ENCODE peak calls at places on chromosome 16, in six cellular contexts. U is NCI-H446 treated with DMSO at 0.1 percent for 48 hours; E is RWPE1; A is stimulated activated CD8-positive, alpha-beta memory T cell treated with anti-CD3 and anti-CD28 coated beads, Interleukin-4, amount 100 ng/mL, for 1 hour; G is endothelial cell; H is stimulated activated effector memory CD8-positive, alpha-beta T cell treated with anti-CD3 and anti-CD28 coated beads, Interleukin-12 subunit alpha, Interleukin-12 subunit beta, amount 100 ng/mL, for 72 hours. Z is an unnamed sample.

GRCh38 chr16:46768809-46769208 is 20.7 kb upstream of the MYLK3 start:
- DNase-seq in U (no peak), E (no peak), A (no peak), G (no peak), H (no peak), Z (no peak)

GRCh38 chr16:17346774-17347569 is 123.8 kb downstream of the XYLT1 start:
- DNase-seq in U (no peak), E (no peak), A (no peak), G (no peak), H (peak; percentile 62), Z (no peak)

GRCh38 chr16:67884684-67885083 is at the start of gene NRN1L:
- DNase-seq in U (peak; percentile 59), E (peak; percentile 98), A (no peak), G (peak; percentile 72), H (no peak), Z (peak; percentile 77)

GRCh38 chr16:14489460-14489859 is 140.6 kb downstream of the PARN start:
- DNase-seq in U (no peak), E (no peak), A (no peak), G (peak; percentile 23), H (no peak), Z (no peak)

GRCh38 chr16:27642753-27643152 is 92.8 kb downstream of the KATNIP start:
- DNase-seq in U (no peak), E (no peak), A (no peak), G (no peak), H (no peak), Z (peak; percentile 42)

GRCh38 chr16:49800441-49800840 is 55.5 kb downstream of the ZNF423 start:
- DNase-seq in U (no peak), E (no peak), A (no peak), G (no peak), H (no peak), Z (no peak)

GRCh38 chr16:69217433-69217832 is 30.5 kb downstream of the SNTB2 start:
- DNase-seq in U (no peak), E (peak; percentile 59), A (no peak), G (no peak), H (no peak), Z (no peak)

GRCh38 chr16:77298638-77299360 is 99.6 kb downstream of the SYCE1L start:
- DNase-seq in U (no peak), E (peak; percentile 63), A (no peak), G (no peak), H (no peak), Z (no peak)

GRCh38 chr16:3065069-3065741 is at the start of gene IL32:
- DNase-seq in U (no peak), E (peak; percentile 56), A (no peak), G (no peak), H (peak; percentile 87), Z (no peak)

GRCh38 chr16:4110680-4111079 is 5.6 kb downstream of the ADCY9 start:
- DNase-seq in U (no peak), E (no peak), A (no peak), G (no peak), H (no peak), Z (no peak)

GRCh38 chr16:11452746-11453344 is 107.6 kb downstream of the RMI2 start:
- DNase-seq in U (no peak), E (no peak), A (no peak), G (no peak), H (no peak), Z (no peak)

GRCh38 chr16:4684030-4684715 is 9.2 kb upstream of the NUDT16L1 start:
- DNase-seq in U (no peak), E (no peak), A (no peak), G (no peak), H (no peak), Z (no peak)

GRCh38 chr16:22874394-22874793 is 60.4 kb downstream of the HS3ST2 start:
- DNase-seq in U (peak; percentile 43), E (no peak), A (no peak), G (no peak), H (no peak), Z (no peak)

GRCh38 chr16:88686439-88687253 is at the start of gene SNAI3:
- DNase-seq in U (peak; percentile 6), E (peak; percentile 88), A (peak; percentile 71), G (peak; percentile 83), H (peak; percentile 91), Z (no peak)

GRCh38 chr16:24668481-24669001 is 60.9 kb upstream of the TNRC6A start:
- DNase-seq in U (no peak), E (no peak), A (no peak), G (no peak), H (peak; percentile 75), Z (no peak)

GRCh38 chr16:85970016-85970711 is 71.2 kb downstream of the IRF8 start:
- DNase-seq in U (no peak), E (no peak), A (no peak), G (no peak), H (no peak), Z (no peak)

GRCh38 chr16:57696240-57696639 is 1.6 kb downstream of the DRC7 start:
- DNase-seq in U (no peak), E (no peak), A (no peak), G (no peak), H (no peak), Z (no peak)

GRCh38 chr16:50763211-50763610 is 21.3 kb downstream of the CYLD start:
- DNase-seq in U (no peak), E (no peak), A (no peak), G (no peak), H (no peak), Z (no peak)

GRCh38 chr16:66265556-66266133 is 100.8 kb upstream of the CDH5 start:
- DNase-seq in U (no peak), E (no peak), A (no peak), G (no peak), H (no peak), Z (no peak)

GRCh38 chr16:87550510-87550961 is 51.8 kb upstream of the JPH3 start:
- DNase-seq in U (no peak), E (peak; percentile 51), A (peak; percentile 29), G (peak; percentile 69), H (peak; percentile 79), Z (no peak)

GRCh38 chr16:49822649-49823370 is 33.1 kb downstream of the ZNF423 start:
- DNase-seq in U (no peak), E (no peak), A (no peak), G (no peak), H (no peak), Z (no peak)

GRCh38 chr16:64589836-64590235 is 532.0 kb downstream of the CDH11 start:
- DNase-seq in U (peak; percentile 11), E (no peak), A (no peak), G (no peak), H (no peak), Z (no peak)

GRCh38 chr16:25148568-25149215 is 37.1 kb downstream of the LCMT1 start:
- DNase-seq in U (no peak), E (no peak), A (no peak), G (no peak), H (no peak), Z (no peak)

GRCh38 chr16:29806096-29806579 is at the start of gene MAZ:
- DNase-seq in U (no peak), E (peak; percentile 89), A (peak; percentile 56), G (no peak), H (no peak), Z (peak; percentile 74)

GRCh38 chr16:75575976-75576375 is 9.8 kb downstream of the GABARAPL2 start:
- DNase-seq in U (no peak), E (no peak), A (no peak), G (no peak), H (no peak), Z (no peak)

GRCh38 chr16:54654429-54654828 is 276.2 kb upstream of the IRX5 start:
- DNase-seq in U (no peak), E (no peak), A (no peak), G (no peak), H (no peak), Z (peak; percentile 70)

GRCh38 chr16:84567446-84567962 is 50.4 kb downstream of the COTL1 start:
- DNase-seq in U (no peak), E (no peak), A (no peak), G (no peak), H (no peak), Z (no peak)

GRCh38 chr16:89051521-89052166 is 42.0 kb upstream of the ACSF3 start:
- DNase-seq in U (no peak), E (no peak), A (no peak), G (no peak), H (no peak), Z (peak; percentile 56)

GRCh38 chr16:6643083-6643686 is 689.5 kb upstream of the RBFOX1 start:
- DNase-seq in U (peak; percentile 13), E (peak; percentile 18), A (no peak), G (peak; percentile 66), H (peak; percentile 70), Z (peak; percentile 59)

GRCh38 chr16:85897384-85897783 is 1.6 kb upstream of the IRF8 start:
- DNase-seq in U (no peak), E (no peak), A (no peak), G (no peak), H (no peak), Z (no peak)

GRCh38 chr16:56424791-56425438 is 430 bp downstream of the AMFR start:
- DNase-seq in U (no peak), E (peak; percentile 27), A (no peak), G (no peak), H (peak; percentile 77), Z (no peak)

GRCh38 chr16:6725634-6726331 is 606.9 kb upstream of the RBFOX1 start:
- DNase-seq in U (no peak), E (no peak), A (no peak), G (no peak), H (no peak), Z (peak; percentile 61)

GRCh38 chr16:85557083-85557975 is 55.8 kb upstream of the GSE1 start:
- DNase-seq in U (no peak), E (peak; percentile 81), A (no peak), G (no peak), H (peak; percentile 78), Z (no peak)

GRCh38 chr16:31488630-31489564 is 6.0 kb downstream of the SLC5A2 start:
- DNase-seq in U (no peak), E (no peak), A (no peak), G (no peak), H (no peak), Z (no peak)